ENCODE peak calls at places on chromosomes 5 and 9, in four cellular contexts. A is esophagus squamous epithelium, H is kidney, C is sigmoid colon. M is an unnamed sample.

GRCh38 chr9:4508907-4509589 is 18.8 kb downstream of the SLC1A1 start:
- DNase-seq in A (no peak), H (no peak), C (no peak), M (no peak)

GRCh38 chr5:56763711-56764466 is 51.5 kb upstream of the MAP3K1 start:
- DNase-seq in A (no peak), H (peak), C (no peak), M (peak)

GRCh38 chr5:123810253-123810652 is 298.3 kb downstream of the CSNK1G3 start:
- DNase-seq in A (no peak), H (no peak), C (no peak), M (no peak)

GRCh38 chr5:4295663-4296339 is 700.2 kb downstream of the IRX1 start:
- DNase-seq in A (no peak), H (no peak), C (no peak), M (no peak)

GRCh38 chr5:61318374-61318773 is 13.7 kb upstream of the ZSWIM6 start:
- DNase-seq in A (no peak), H (no peak), C (no peak), M (no peak)

GRCh38 chr9:80811003-80811402 is 878.3 kb downstream of the TLE1 start:
- DNase-seq in A (no peak), H (no peak), C (no peak), M (no peak)

GRCh38 chr5:141180313-141180712 is 1.9 kb upstream of the PCDHB16 start:
- DNase-seq in A (no peak), H (no peak), C (no peak), M (no peak)

GRCh38 chr5:54836959-54837534 is 148.3 kb downstream of the ESM1 start:
- DNase-seq in A (no peak), H (no peak), C (no peak), M (no peak)

GRCh38 chr5:158553195-158553945 is 546.3 kb downstream of the EBF1 start:
- DNase-seq in A (no peak), H (no peak), C (peak), M (no peak)

GRCh38 chr9:107462691-107463090 is 26.9 kb downstream of the KLF4 start:
- DNase-seq in A (no peak), H (no peak), C (no peak), M (no peak)

GRCh38 chr9:103245369-103245768 is 250.2 kb downstream of the CYLC2 start:
- DNase-seq in A (no peak), H (no peak), C (no peak), M (no peak)

GRCh38 chr5:8843766-8844165 is 702.1 kb downstream of the SEMA5A start:
- DNase-seq in A (no peak), H (no peak), C (no peak), M (no peak)

GRCh38 chr5:3351581-3352442 is 243.8 kb upstream of the IRX1 start:
- DNase-seq in A (no peak), H (no peak), C (peak), M (no peak)

GRCh38 chr5:9332026-9332425 is 213.8 kb downstream of the SEMA5A start:
- DNase-seq in A (no peak), H (no peak), C (no peak), M (no peak)

GRCh38 chr9:96412174-96412913 is 5.8 kb downstream of the ZNF367 start:
- DNase-seq in A (no peak), H (no peak), C (no peak), M (no peak)
- H3K27ac ChIP-seq in A (no peak), H (no peak), C (no peak), M (no peak)

DNA sequence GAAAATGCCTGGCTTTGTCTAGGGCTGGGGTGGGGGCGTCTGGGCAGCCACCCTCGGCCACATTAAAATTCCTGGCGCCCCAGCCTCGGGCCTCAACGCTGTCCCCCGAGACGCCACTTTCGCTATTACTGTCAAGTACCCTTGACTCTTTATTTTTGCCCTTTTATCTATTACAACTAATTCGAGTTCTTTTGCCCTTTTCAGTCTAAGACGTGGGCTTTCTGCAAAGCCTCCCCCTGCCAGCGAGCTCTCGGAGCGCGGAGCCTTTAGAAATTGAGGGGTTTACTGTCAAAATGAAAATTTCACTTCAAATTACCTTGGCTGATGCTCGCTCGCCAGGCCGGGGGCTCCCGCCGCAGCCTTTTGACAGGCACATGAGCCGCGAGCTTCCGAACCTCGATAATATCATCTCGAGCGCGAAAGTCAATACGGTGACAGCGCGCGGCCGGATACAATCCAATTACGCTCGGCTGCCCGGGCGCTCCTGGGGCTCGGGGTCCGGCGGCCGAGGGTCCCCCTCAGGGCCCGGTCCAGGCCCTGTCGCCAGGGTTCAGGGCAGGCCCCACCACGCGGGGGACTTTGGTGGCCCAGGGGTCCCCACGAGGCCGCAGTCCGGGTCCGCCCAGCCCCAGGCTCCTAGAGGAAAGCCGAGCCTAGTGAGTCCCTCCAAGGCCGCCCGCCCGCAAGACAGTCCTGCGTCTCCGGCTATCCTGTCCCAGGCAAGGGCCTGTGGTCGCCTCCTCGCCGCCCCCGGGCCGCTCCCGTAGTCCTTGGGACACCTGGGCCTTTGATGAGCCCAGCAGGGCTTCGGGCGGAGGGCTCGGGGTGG is 6.7 kb downstream of the IRX4 start:
- DNase-seq in A (no peak), H (no peak), C (no peak), M (no peak)
- H3K4me3 ChIP-seq in A (no peak), H (no peak), C (no peak), M (no peak)

GRCh38 chr9:134669556-134669955 is 28.0 kb downstream of the COL5A1 start:
- DNase-seq in A (no peak), H (peak), C (peak), M (no peak)

GRCh38 chr9:134670042-134670525 is 28.5 kb downstream of the COL5A1 start:
- DNase-seq in A (no peak), H (no peak), C (peak), M (no peak)

GRCh38 chr9:134666801-134667200 is 25.2 kb downstream of the COL5A1 start:
- DNase-seq in A (no peak), H (no peak), C (no peak), M (no peak)

GRCh38 chr9:134671341-134672113 is 29.9 kb downstream of the COL5A1 start:
- DNase-seq in A (no peak), H (peak), C (peak), M (no peak)

DNA sequence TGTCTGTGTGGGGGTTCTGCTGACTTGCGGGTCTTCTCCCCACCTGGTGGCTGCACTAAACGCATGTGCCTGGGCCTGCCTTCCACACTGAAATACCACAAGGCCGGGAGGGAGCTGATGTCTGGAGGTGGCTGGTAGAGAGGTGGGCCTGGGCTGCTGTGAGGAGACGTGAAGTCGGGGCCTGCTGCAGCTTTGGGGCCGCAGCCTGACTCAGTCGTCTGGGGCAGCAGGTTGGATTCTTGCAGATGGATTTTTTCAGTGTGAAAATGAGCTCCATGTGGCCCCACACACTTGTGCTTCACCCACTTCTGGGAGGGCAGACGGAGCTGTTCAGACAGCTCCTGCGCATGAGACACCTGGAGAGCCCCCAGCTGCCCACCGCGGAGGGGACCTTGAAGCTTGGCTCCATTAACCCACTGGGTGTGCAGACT is 29.3 kb downstream of the COL5A1 start:
- DNase-seq in A (no peak), H (peak), C (peak), M (no peak)
- H3K27ac ChIP-seq in A (peak), H (no peak), C (no peak), M (peak)

GRCh38 chr5:104904561-104904960 is 1342.0 kb upstream of the NUDT12 start:
- DNase-seq in A (no peak), H (no peak), C (no peak), M (no peak)
- H3K4me3 ChIP-seq in A (no peak), H (no peak), C (no peak), M (no peak)

DNA sequence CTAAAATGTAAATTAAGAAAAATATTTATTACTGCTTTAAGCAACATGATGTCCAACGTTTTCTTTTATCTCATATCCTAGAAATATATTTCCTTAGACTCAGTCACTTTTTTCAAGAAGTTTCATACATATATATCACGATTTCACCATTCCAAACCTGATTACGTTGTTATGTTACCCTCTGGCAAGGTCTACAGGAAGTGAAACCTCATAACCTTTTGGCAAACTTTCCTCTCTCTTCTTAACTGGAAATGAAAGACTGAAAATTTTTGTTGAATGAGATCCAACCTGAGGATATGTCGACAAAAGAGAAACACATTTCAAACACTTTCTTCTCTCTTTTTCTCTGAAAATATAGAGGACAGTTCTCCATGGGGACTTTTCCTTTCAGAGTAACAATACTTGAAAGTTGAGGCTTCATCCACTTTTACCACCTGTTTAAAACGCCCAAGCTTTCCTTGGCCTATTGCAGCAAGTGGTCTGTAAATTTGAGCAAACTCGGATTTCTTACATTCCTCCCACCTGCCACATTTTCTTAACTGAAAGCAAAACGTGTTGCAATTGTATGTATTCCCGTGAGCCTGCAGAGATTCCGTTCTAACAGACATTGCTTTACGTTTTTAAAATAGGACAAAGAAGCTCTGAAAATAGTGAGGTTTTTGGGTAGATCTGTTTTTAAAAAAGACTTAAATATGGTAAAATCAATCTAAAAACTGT is 298.0 kb downstream of the CETN3 start:
- DNase-seq in A (no peak), H (no peak), C (no peak), M (no peak)
- H3K27ac ChIP-seq in A (no peak), H (no peak), C (no peak), M (no peak)

GRCh38 chr5:163436515-163436914 is 880 bp upstream of the CCNG1 start:
- DNase-seq in A (no peak), H (no peak), C (no peak), M (no peak)
- H3K4me3 ChIP-seq in A (no peak), H (peak), C (no peak), M (no peak)